ENCODE peak calls at places on chromosomes 7 and 10, in five cellular contexts. S, B, P, N and U are unnamed samples.

GRCh38 chr7:92833766-92834605 is 2.4 kb downstream of the CDK6 start:
- DNase-seq in N (peak), S (peak), B (peak), P (peak), U (peak)

GRCh38 chr7:111459757-111460280 is 102.5 kb downstream of the IMMP2L start:
- DNase-seq in P (no peak), N (no peak), S (peak), B (no peak), U (no peak)

GRCh38 chr10:22491931-22492615 is 146.8 kb downstream of the SPAG6 start:
- DNase-seq in S (no peak), N (peak), B (no peak), P (no peak), U (no peak)

GRCh38 chr7:97555845-97556431 is 175.9 kb upstream of the TAC1 start:
- DNase-seq in S (no peak), P (no peak), B (peak), N (no peak), U (peak)

GRCh38 chr10:25174461-25175230 is at the start of gene GPR158:
- DNase-seq in B (peak), S (peak), P (peak), N (peak), U (no peak)

GRCh38 chr7:91894781-91895480 is 14.4 kb upstream of the MTERF1 start:
- DNase-seq in P (no peak), B (peak), N (no peak), S (no peak), U (peak)

GRCh38 chr10:132596742-132597279 is 59.2 kb downstream of the INPP5A start:
- DNase-seq in S (no peak), P (no peak), N (no peak), B (no peak), U (no peak)

GRCh38 chr7:133297093-133297492 is 44.2 kb downstream of the EXOC4 start:
- DNase-seq in P (no peak), N (no peak), S (no peak), B (no peak), U (no peak)

GRCh38 chr10:29926649-29927048 is 132.7 kb downstream of the JCAD start:
- DNase-seq in S (peak), P (no peak), B (peak), N (no peak), U (peak)

GRCh38 chr7:90938371-90938770 is 325.9 kb upstream of the FZD1 start:
- DNase-seq in B (peak), S (no peak), N (no peak), P (no peak), U (peak)

GRCh38 chr10:95845411-95845810 is 62.4 kb upstream of the CC2D2B start:
- DNase-seq in P (no peak), B (no peak), S (no peak), N (no peak), U (no peak)

GRCh38 chr7:5824297-5824610 is 42.8 kb upstream of the RNF216 start:
- DNase-seq in B (no peak), S (no peak), N (peak), P (no peak), U (no peak)

GRCh38 chr10:44347609-44348400 is 37.1 kb downstream of the CXCL12 start:
- DNase-seq in P (no peak), N (no peak), B (no peak), S (no peak), U (no peak)

GRCh38 chr7:21358640-21359039 is 69.2 kb upstream of the SP4 start:
- DNase-seq in S (no peak), B (no peak), N (no peak), P (no peak), U (no peak)

GRCh38 chr10:69352569-69353264 is 64.0 kb downstream of the TACR2 start:
- DNase-seq in N (no peak), B (peak), S (peak), P (no peak), U (peak)

GRCh38 chr10:13613519-13613918 is 26.8 kb downstream of the PRPF18 start:
- DNase-seq in B (peak), N (no peak), P (no peak), S (peak), U (peak)

GRCh38 chr10:112332022-112332421 is 41.9 kb upstream of the ACSL5 start:
- DNase-seq in B (no peak), P (no peak), S (no peak), N (no peak), U (no peak)

GRCh38 chr7:45100761-45101480 is 10.6 kb downstream of the TBRG4 start:
- DNase-seq in N (no peak), P (no peak), B (no peak), S (no peak), U (no peak)

GRCh38 chr10:35635576-35635975 is 6.5 kb downstream of the FZD8 start:
- DNase-seq in P (no peak), S (peak), B (peak), N (peak), U (peak)

GRCh38 chr7:105210721-105211205 is 178.0 kb downstream of the SRPK2 start:
- DNase-seq in B (no peak), N (no peak), S (no peak), P (no peak), U (no peak)

GRCh38 chr10:120727001-120727400 is 124.2 kb upstream of the WDR11 start:
- DNase-seq in B (no peak), N (no peak), P (no peak), S (no peak), U (no peak)

GRCh38 chr7:135447783-135448182 is 62.1 kb downstream of the CNOT4 start:
- DNase-seq in P (no peak), S (no peak), B (peak), N (no peak), U (no peak)

GRCh38 chr10:110355922-110356627 is 51.4 kb upstream of the SMNDC1 start:
- DNase-seq in B (no peak), S (no peak), P (no peak), N (peak), U (no peak)

GRCh38 chr7:70316745-70317144 is 718.5 kb downstream of the AUTS2 start:
- DNase-seq in S (no peak), N (peak), B (no peak), P (no peak), U (no peak)

GRCh38 chr10:92238062-92238585 is 52.8 kb downstream of the CPEB3 start:
- DNase-seq in B (no peak), N (no peak), S (no peak), P (no peak), U (no peak)

GRCh38 chr10:123433539-123433938 is 232.6 kb upstream of the GPR26 start:
- DNase-seq in N (no peak), S (no peak), B (no peak), P (no peak), U (no peak)

GRCh38 chr7:67267914-67268313 is 271.3 kb downstream of the TYW1 start:
- DNase-seq in N (no peak), P (no peak), B (no peak), S (no peak), U (no peak)

GRCh38 chr7:24701232-24701898 is 55.9 kb downstream of the GSDME start:
- DNase-seq in N (no peak), B (peak), S (peak), P (no peak), U (peak)

GRCh38 chr7:104328308-104328969 is at the start of gene LHFPL3:
- DNase-seq in B (no peak), S (peak), N (no peak), P (no peak), U (no peak)

GRCh38 chr7:22238354-22239311 is 118.3 kb downstream of the RAPGEF5 start:
- DNase-seq in P (no peak), N (no peak), B (no peak), S (peak), U (peak)

GRCh38 chr10:35495521-35496238 is 109.5 kb upstream of the GJD4 start:
- DNase-seq in P (no peak), N (no peak), B (no peak), S (no peak), U (no peak)

GRCh38 chr7:158497627-158498026 is 90.0 kb downstream of the PTPRN2 start:
- DNase-seq in N (no peak), B (no peak), P (no peak), S (no peak), U (no peak)

GRCh38 chr7:36005286-36005685 is 147.8 kb upstream of the EEPD1 start:
- DNase-seq in S (no peak), B (no peak), P (no peak), N (no peak), U (no peak)

GRCh38 chr10:92742331-92743228 is 52.8 kb downstream of the HHEX start:
- DNase-seq in P (no peak), N (no peak), B (no peak), S (no peak), U (no peak)

GRCh38 chr7:82319674-82320118 is 123.9 kb downstream of the CACNA2D1 start:
- DNase-seq in S (peak), P (no peak), B (peak), N (no peak), U (peak)

GRCh38 chr10:94024407-94024806 is 30.7 kb downstream of the PLCE1 start:
- DNase-seq in B (no peak), P (no peak), N (no peak), S (no peak), U (no peak)

GRCh38 chr7:5553298-5553877 is 129.8 kb upstream of the TNRC18 start:
- DNase-seq in N (no peak), B (no peak), S (peak), P (no peak), U (no peak)

GRCh38 chr7:69847921-69848612 is 249.8 kb downstream of the AUTS2 start:
- DNase-seq in S (no peak), P (no peak), N (no peak), B (no peak), U (no peak)

GRCh38 chr10:65670087-65670486 is 1255.7 kb upstream of the LRRTM3 start:
- DNase-seq in B (peak), S (no peak), P (no peak), N (no peak), U (no peak)

GRCh38 chr7:86942081-86942480 is 117.4 kb downstream of the ELAPOR2 start:
- DNase-seq in S (no peak), B (peak), N (no peak), P (no peak), U (no peak)